ENCODE peak calls at places on chromosomes 1 and 21, in eight cellular contexts. M is tibial nerve; A is T-helper 1 cell; B is spleen; O is activated naive CD8-positive, alpha-beta T cell treated with anti-CD3 and anti-CD28 coated beads for 36 hours; Y is LHCN-M2; C is germinal center; Q is HEK293T. R is an unnamed sample.
A peak's percentile ranks its signal among the peaks of the same experiment; 100 is the strongest.

GRCh38 chr1:6075747-6076146 is 30.1 kb downstream of the KCNAB2 start:
- DNase-seq in Y (no peak), Q (no peak), A (no peak), C (no peak), O (no peak), B (no peak), M (no peak), R (peak; percentile 39)

GRCh38 chr1:9731051-9731537 is 79.6 kb downstream of the PIK3CD start:
- DNase-seq in O (no peak), C (no peak), B (peak; percentile 81), A (no peak), Q (no peak), Y (no peak), M (no peak), R (no peak)

GRCh38 chr1:9182784-9183257 is 51.8 kb upstream of the H6PD start:
- DNase-seq in A (no peak), B (peak; percentile 76), O (peak; percentile 16), Q (no peak), C (peak; percentile 15), M (no peak), Y (no peak), R (no peak)

GRCh38 chr21:33401617-33401967 is 1.6 kb upstream of the IFNGR2 start:
- DNase-seq in Y (no peak), B (no peak), M (no peak), A (no peak), Q (no peak), C (no peak), O (no peak), R (no peak)

GRCh38 chr1:152110860-152111514 is 4.3 kb downstream of the TCHH start:
- DNase-seq in M (no peak), B (peak; percentile 78), O (peak; percentile 44), Q (peak; percentile 34), A (no peak), Y (peak; percentile 48), C (peak; percentile 26), R (peak; percentile 30)

GRCh38 chr1:115302390-115302961 is 35.6 kb downstream of the NGF start:
- DNase-seq in M (peak; percentile 61), A (no peak), Q (no peak), O (no peak), Y (no peak), B (no peak), C (no peak), R (no peak)

GRCh38 chr1:44025816-44026215 is 5.4 kb downstream of the SLC6A9 start:
- DNase-seq in C (peak; percentile 56), Y (no peak), B (peak; percentile 50), A (no peak), Q (no peak), M (no peak), O (no peak), R (no peak)

GRCh38 chr1:187744665-187745064 is 915.9 kb downstream of the PLA2G4A start:
- DNase-seq in Q (no peak), M (no peak), C (no peak), Y (no peak), B (no peak), A (no peak), O (no peak), R (no peak)

GRCh38 chr1:182149411-182149965 is 88.0 kb upstream of the ZNF648 start:
- DNase-seq in O (peak; percentile 9), A (no peak), Y (peak; percentile 79), Q (no peak), C (no peak), B (no peak), M (peak; percentile 48), R (no peak)

GRCh38 chr1:34794001-34794789 is 1.4 kb downstream of the GJA4 start:
- DNase-seq in Y (no peak), M (no peak), Q (no peak), B (no peak), A (no peak), C (no peak), O (no peak), R (no peak)

GRCh38 chr1:154222918-154223317 is 2.2 kb downstream of the UBAP2L start:
- DNase-seq in C (no peak), A (no peak), B (no peak), Q (no peak), Y (no peak), O (no peak), M (no peak), R (no peak)

GRCh38 chr1:173868266-173869107 is at the start of gene ZBTB37:
- DNase-seq in Y (no peak), O (peak; percentile 98), A (peak; percentile 89), M (peak; percentile 72), B (peak; percentile 97), C (peak; percentile 90), Q (peak; percentile 85), R (peak; percentile 77)